ENCODE peak calls at places on chromosomes 13 and 19, in seven cellular contexts. N, V, D, A, F, Q and K are unnamed samples.

GRCh38 chr19:45152504-45153338 is 8.1 kb downstream of the NKPD1 start:
- DNase-seq in A (peak; percentile 31), N (peak; percentile 52), V (peak; percentile 54), D (no peak), F (peak; percentile 45), Q (no peak), K (peak; percentile 34)

GRCh38 chr13:36822786-36823185 is 3.8 kb downstream of the RFXAP start:
- DNase-seq in Q (no peak), A (no peak), N (no peak), V (peak; percentile 34), F (no peak), D (no peak), K (peak; percentile 26)

GRCh38 chr19:8441725-8442544 is 2.8 kb upstream of the HNRNPM start:
- DNase-seq in D (no peak), N (no peak), V (no peak), A (no peak), Q (no peak), F (no peak), K (no peak)

GRCh38 chr13:60147361-60147760 is 16.4 kb downstream of the DIAPH3 start:
- DNase-seq in D (no peak), V (no peak), Q (no peak), N (no peak), A (no peak), F (no peak), K (no peak)

GRCh38 chr13:52159159-52159982 is at the start of gene NEK3:
- DNase-seq in D (peak; percentile 17), N (peak; percentile 66), V (peak; percentile 65), A (peak; percentile 68), F (peak; percentile 84), Q (peak; percentile 60), K (peak; percentile 49)

GRCh38 chr13:37869756-37870488 is at the start of gene TRPC4:
- DNase-seq in N (peak; percentile 47), F (peak; percentile 78), Q (peak; percentile 30), A (peak; percentile 50), V (peak; percentile 76), D (no peak), K (peak; percentile 63)

GRCh38 chr13:47463726-47464125 is 537.3 kb downstream of the SUCLA2 start:
- DNase-seq in F (peak; percentile 7), N (peak; percentile 14), V (peak; percentile 72), D (no peak), Q (no peak), A (no peak), K (peak; percentile 54)

GRCh38 chr19:54560881-54561385 is 12.7 kb upstream of the LILRA2 start:
- DNase-seq in A (no peak), V (no peak), D (no peak), N (no peak), Q (no peak), F (no peak), K (no peak)

GRCh38 chr13:71864981-71865857 is 1.8 kb downstream of the DACH1 start:
- DNase-seq in A (peak; percentile 18), F (peak; percentile 34), V (peak; percentile 32), D (no peak), Q (no peak), N (peak; percentile 36), K (peak; percentile 20)

GRCh38 chr13:91567485-91568207 is 169.2 kb downstream of the GPC5 start:
- DNase-seq in A (no peak), N (no peak), D (no peak), Q (no peak), F (no peak), V (no peak), K (no peak)

GRCh38 chr19:42113641-42114348 is 18.5 kb downstream of the POU2F2 start:
- DNase-seq in A (no peak), D (no peak), N (no peak), V (peak; percentile 98), F (peak; percentile 67), Q (peak; percentile 49), K (peak; percentile 97)

DNA sequence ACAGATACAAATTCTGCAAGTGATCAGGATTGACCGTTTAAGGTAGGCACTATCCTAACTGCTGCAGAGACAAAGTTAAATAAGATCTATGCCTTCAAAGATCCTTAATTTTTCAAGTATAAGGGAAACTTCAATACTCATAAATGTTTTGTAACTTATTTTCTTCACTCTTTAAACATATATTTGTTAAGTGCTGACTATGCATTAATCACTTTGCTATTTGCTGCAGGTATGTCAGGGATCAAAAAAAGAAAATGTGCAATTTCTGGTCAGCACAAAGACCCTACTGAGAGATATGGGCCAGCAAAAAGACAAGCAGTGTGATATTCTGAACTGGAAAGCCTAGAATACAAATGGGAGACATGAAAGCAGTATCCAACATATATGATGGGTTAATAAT is 756.1 kb upstream of the PCDH9 start:
- DNase-seq in A (no peak), N (no peak), Q (no peak), V (no peak), F (no peak), D (no peak), K (no peak)
- H3K9me3 ChIP-seq in A (no peaks in the 10 kb centered on the region), N (no peaks in the 10 kb centered on the region), Q (no peaks in the 10 kb centered on the region), V (no peaks in the 10 kb centered on the region), F (no peaks in the 10 kb centered on the region), D (no peaks in the 10 kb centered on the region), K (no peaks in the 10 kb centered on the region)

DNA sequence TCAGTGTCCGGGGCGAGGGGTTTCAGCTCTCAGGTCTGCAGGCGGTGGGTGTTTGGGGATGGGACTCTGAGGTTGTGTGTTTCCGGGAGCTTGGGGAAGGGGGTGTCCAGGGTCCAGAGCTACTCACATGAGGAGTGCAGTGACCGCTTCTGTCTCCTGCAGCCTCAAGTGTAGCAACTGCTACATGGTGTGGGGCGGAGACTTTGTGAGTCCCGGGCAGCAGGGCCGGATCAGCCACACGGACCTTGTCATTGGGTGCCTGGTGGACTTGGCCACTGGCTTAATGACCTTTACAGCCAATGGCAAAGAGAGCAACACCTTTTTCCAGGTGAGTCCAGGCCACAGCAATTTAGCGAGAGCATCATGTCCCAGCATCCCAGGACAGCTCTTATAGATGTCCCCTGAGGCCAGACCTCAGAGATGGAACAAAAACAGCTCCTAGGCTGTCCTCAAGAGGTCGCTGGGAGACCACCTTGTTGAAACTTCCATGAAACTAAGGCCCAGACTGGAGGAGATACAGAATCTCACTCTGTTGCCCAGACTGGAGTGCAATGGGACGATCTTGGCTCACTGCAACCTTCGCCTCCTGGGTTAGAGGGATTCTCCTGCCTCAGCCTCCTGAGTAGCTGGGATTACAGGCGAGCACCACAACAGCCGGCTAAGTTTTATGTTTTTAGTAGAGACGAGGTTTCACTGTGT is 44.9 kb downstream of the RYR1 start:
- DNase-seq in N (no peak), Q (no peak), V (no peak), A (no peak), D (no peak), F (no peak), K (no peak)
- H3K4me1 ChIP-seq in N (no peaks in the 10 kb centered on the region), Q (no peaks in the 10 kb centered on the region), V (no peaks in the 10 kb centered on the region), A (no peaks in the 10 kb centered on the region), D (no peaks in the 10 kb centered on the region), F (no peaks in the 10 kb centered on the region), K (no peaks in the 10 kb centered on the region)

GRCh38 chr13:30191491-30192100 is 115.8 kb downstream of the KATNAL1 start:
- DNase-seq in N (no peak), Q (no peak), F (peak; percentile 24), D (no peak), V (peak; percentile 34), A (no peak), K (peak; percentile 6)
- TF ChIP-seq CTCF in N (no peak), Q (no peak), F (no peak), D (no peak), V (no peak), A (no peak), K (no peak)

GRCh38 chr13:74110053-74110452 is 24.2 kb downstream of the KLF12 start:
- DNase-seq in V (no peak), A (no peak), N (no peak), F (no peak), Q (no peak), D (no peak), K (no peak)

GRCh38 chr13:74111901-74112824 is 22.0 kb downstream of the KLF12 start:
- DNase-seq in A (no peak), N (no peak), D (no peak), V (no peak), F (no peak), Q (no peak), K (no peak)

GRCh38 chr13:74114641-74115040 is 19.6 kb downstream of the KLF12 start:
- DNase-seq in A (no peak), D (no peak), N (no peak), Q (no peak), V (no peak), F (no peak), K (no peak)

GRCh38 chr13:74114202-74114601 is 20.0 kb downstream of the KLF12 start:
- DNase-seq in N (no peak), D (no peak), V (peak; percentile 82), F (no peak), Q (no peak), A (no peak), K (peak; percentile 79)

DNA sequence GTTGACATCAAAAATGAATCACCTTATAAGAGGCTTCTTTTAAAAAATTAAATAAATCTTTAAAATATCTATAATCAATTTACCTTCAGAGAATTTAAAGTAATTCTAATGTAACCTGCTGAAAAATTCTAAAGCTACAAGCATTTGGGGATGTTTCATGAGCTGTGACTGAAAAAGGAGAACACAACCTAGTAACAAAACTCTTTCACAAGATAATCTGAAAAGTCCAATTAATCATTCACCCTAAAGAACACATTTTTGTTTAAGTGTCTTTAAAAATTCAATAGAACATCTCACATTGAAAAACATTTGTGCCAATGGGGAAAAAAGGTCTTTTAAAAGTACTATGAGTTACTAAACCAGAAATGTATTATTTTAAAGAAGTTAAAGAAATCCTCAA is 22.8 kb downstream of the KLF12 start:
- DNase-seq in N (no peak), A (no peak), F (no peak), D (no peak), V (no peak), Q (no peak), K (no peak)
- H3K9me3 ChIP-seq in N (no peaks in the 10 kb centered on the region), A (no peaks in the 10 kb centered on the region), F (no peaks in the 10 kb centered on the region), D (no peaks in the 10 kb centered on the region), V (no peaks in the 10 kb centered on the region), Q (no peaks in the 10 kb centered on the region), K (no peaks in the 10 kb centered on the region)

GRCh38 chr19:16836906-16837362 is 7.7 kb downstream of the SIN3B start:
- DNase-seq in V (no peak), D (no peak), F (no peak), N (no peak), A (no peak), Q (no peak), K (no peak)
- H3K4me1 ChIP-seq in V (no peaks in the 10 kb centered on the region), D (no peaks in the 10 kb centered on the region), F (no peaks in the 10 kb centered on the region), N (no peaks in the 10 kb centered on the region), A (peaks cover 8% of the 10 kb centered on the region), Q (no peaks in the 10 kb centered on the region), K (peaks cover 9% of the 10 kb centered on the region)